ENCODE peak calls at places on chromosomes 7 and 10, in seven cellular contexts. One of them, this sample, is unnamed.

GRCh38 chr7:108335264-108335918 is 120.8 kb downstream of the NRCAM start:
- DNase-seq in transverse colon: no peak
- DNase-seq in spleen: no peak
- DNase-seq in HCT116: no peak
- DNase-seq in sigmoid colon: no peak
- DNase-seq in GM12878: no peak
- DNase-seq in stomach: no peak
- DNase-seq in this sample: no peak

GRCh38 chr10:121188005-121188404 is 336.8 kb downstream of the WDR11 start:
- DNase-seq in transverse colon: peak
- DNase-seq in spleen: no peak
- DNase-seq in HCT116: no peak
- DNase-seq in sigmoid colon: no peak
- DNase-seq in GM12878: no peak
- DNase-seq in stomach: no peak
- DNase-seq in this sample: no peak

GRCh38 chr10:132360766-132361447 is 28.9 kb downstream of the LRRC27 start:
- DNase-seq in transverse colon: no peak
- DNase-seq in spleen: peak
- DNase-seq in HCT116: no peak
- DNase-seq in sigmoid colon: peak
- DNase-seq in GM12878: no peak
- DNase-seq in stomach: no peak
- DNase-seq in this sample: peak

GRCh38 chr10:124043310-124044142 is 49.9 kb downstream of the CHST15 start:
- DNase-seq in transverse colon: peak
- DNase-seq in spleen: peak
- DNase-seq in HCT116: no peak
- DNase-seq in sigmoid colon: no peak
- DNase-seq in GM12878: peak
- DNase-seq in stomach: no peak
- DNase-seq in this sample: no peak

GRCh38 chr10:108980869-108981268 is 942.4 kb downstream of the XPNPEP1 start:
- DNase-seq in transverse colon: no peak
- DNase-seq in spleen: no peak
- DNase-seq in HCT116: no peak
- DNase-seq in sigmoid colon: no peak
- DNase-seq in GM12878: no peak
- DNase-seq in stomach: no peak
- DNase-seq in this sample: no peak

GRCh38 chr7:35405461-35405860 is 151.6 kb upstream of the TBX20 start:
- DNase-seq in transverse colon: no peak
- DNase-seq in spleen: no peak
- DNase-seq in HCT116: no peak
- DNase-seq in sigmoid colon: no peak
- DNase-seq in GM12878: no peak
- DNase-seq in stomach: no peak
- DNase-seq in this sample: no peak

GRCh38 chr7:131895541-131896173 is 339.2 kb upstream of the PODXL start:
- DNase-seq in transverse colon: no peak
- DNase-seq in spleen: no peak
- DNase-seq in HCT116: peak
- DNase-seq in sigmoid colon: no peak
- DNase-seq in GM12878: no peak
- DNase-seq in stomach: no peak
- DNase-seq in this sample: no peak

GRCh38 chr7:35241884-35242283 is 12.0 kb downstream of the TBX20 start:
- DNase-seq in transverse colon: no peak
- DNase-seq in spleen: no peak
- DNase-seq in HCT116: no peak
- DNase-seq in sigmoid colon: no peak
- DNase-seq in GM12878: no peak
- DNase-seq in stomach: no peak
- DNase-seq in this sample: no peak

GRCh38 chr10:106655165-106655564 is 509.3 kb downstream of the SORCS1 start:
- DNase-seq in transverse colon: no peak
- DNase-seq in spleen: no peak
- DNase-seq in HCT116: no peak
- DNase-seq in sigmoid colon: no peak
- DNase-seq in GM12878: no peak
- DNase-seq in stomach: no peak
- DNase-seq in this sample: no peak

GRCh38 chr10:114684822-114685209 is 26.7 kb upstream of the ABLIM1 start:
- DNase-seq in transverse colon: no peak
- DNase-seq in spleen: no peak
- DNase-seq in HCT116: no peak
- DNase-seq in sigmoid colon: no peak
- DNase-seq in GM12878: no peak
- DNase-seq in stomach: no peak
- DNase-seq in this sample: no peak

GRCh38 chr7:1637155-1637554 is 32.9 kb upstream of the ELFN1 start:
- DNase-seq in transverse colon: no peak
- DNase-seq in spleen: no peak
- DNase-seq in HCT116: no peak
- DNase-seq in sigmoid colon: no peak
- DNase-seq in GM12878: no peak
- DNase-seq in stomach: no peak
- DNase-seq in this sample: no peak

GRCh38 chr7:151249034-151249731 is 689 bp upstream of the SMARCD3 start:
- DNase-seq in transverse colon: peak
- DNase-seq in spleen: peak
- DNase-seq in HCT116: no peak
- DNase-seq in sigmoid colon: peak
- DNase-seq in GM12878: no peak
- DNase-seq in stomach: peak
- DNase-seq in this sample: peak

GRCh38 chr7:116356979-116357378 is 142.6 kb upstream of the CAV2 start:
- DNase-seq in transverse colon: no peak
- DNase-seq in spleen: no peak
- DNase-seq in HCT116: no peak
- DNase-seq in sigmoid colon: no peak
- DNase-seq in GM12878: no peak
- DNase-seq in stomach: no peak
- DNase-seq in this sample: no peak

GRCh38 chr7:2230882-2231281 is 1.9 kb downstream of the MAD1L1 start:
- DNase-seq in transverse colon: no peak
- DNase-seq in spleen: no peak
- DNase-seq in HCT116: no peak
- DNase-seq in sigmoid colon: no peak
- DNase-seq in GM12878: no peak
- DNase-seq in stomach: no peak
- DNase-seq in this sample: no peak

GRCh38 chr7:22364910-22365309 is 8.0 kb upstream of the RAPGEF5 start:
- DNase-seq in transverse colon: no peak
- DNase-seq in spleen: no peak
- DNase-seq in HCT116: no peak
- DNase-seq in sigmoid colon: no peak
- DNase-seq in GM12878: no peak
- DNase-seq in stomach: no peak
- DNase-seq in this sample: no peak

GRCh38 chr10:122263971-122264370 is 7.1 kb upstream of the BTBD16 start:
- DNase-seq in transverse colon: no peak
- DNase-seq in spleen: no peak
- DNase-seq in HCT116: no peak
- DNase-seq in sigmoid colon: peak
- DNase-seq in GM12878: no peak
- DNase-seq in stomach: no peak
- DNase-seq in this sample: peak

GRCh38 chr7:73429218-73429617 is 4.4 kb upstream of the FZD9 start:
- DNase-seq in transverse colon: no peak
- DNase-seq in spleen: peak
- DNase-seq in HCT116: no peak
- DNase-seq in sigmoid colon: no peak
- DNase-seq in GM12878: no peak
- DNase-seq in stomach: no peak
- DNase-seq in this sample: no peak

GRCh38 chr7:1714583-1715330 is 44.7 kb downstream of the ELFN1 start:
- DNase-seq in transverse colon: no peak
- DNase-seq in spleen: no peak
- DNase-seq in HCT116: no peak
- DNase-seq in sigmoid colon: no peak
- DNase-seq in GM12878: no peak
- DNase-seq in stomach: no peak
- DNase-seq in this sample: no peak

GRCh38 chr10:96834121-96834520 is 2.0 kb downstream of the LCOR start:
- DNase-seq in transverse colon: no peak
- DNase-seq in spleen: no peak
- DNase-seq in HCT116: no peak
- DNase-seq in sigmoid colon: no peak
- DNase-seq in GM12878: no peak
- DNase-seq in stomach: no peak
- DNase-seq in this sample: no peak

GRCh38 chr10:96833220-96834001 is 1.3 kb downstream of the LCOR start:
- DNase-seq in transverse colon: peak
- DNase-seq in spleen: no peak
- DNase-seq in HCT116: no peak
- DNase-seq in sigmoid colon: peak
- DNase-seq in GM12878: no peak
- DNase-seq in stomach: peak
- DNase-seq in this sample: no peak

GRCh38 chr10:96831867-96832720 is at the start of gene LCOR:
- DNase-seq in transverse colon: peak
- DNase-seq in spleen: peak
- DNase-seq in HCT116: peak
- DNase-seq in sigmoid colon: peak
- DNase-seq in GM12878: no peak
- DNase-seq in stomach: peak
- DNase-seq in this sample: peak

GRCh38 chr10:96831200-96831866 is 765 bp upstream of the LCOR start:
- DNase-seq in transverse colon: no peak
- DNase-seq in spleen: no peak
- DNase-seq in HCT116: no peak
- DNase-seq in sigmoid colon: no peak
- DNase-seq in GM12878: no peak
- DNase-seq in stomach: no peak
- DNase-seq in this sample: no peak

GRCh38 chr10:96832721-96833219 is 672 bp downstream of the LCOR start:
- DNase-seq in transverse colon: peak
- DNase-seq in spleen: peak
- DNase-seq in HCT116: peak
- DNase-seq in sigmoid colon: peak
- DNase-seq in GM12878: no peak
- DNase-seq in stomach: peak
- DNase-seq in this sample: peak
- TF ChIP-seq POLR2A in transverse colon: peak
- TF ChIP-seq POLR2A in spleen: no peak
- TF ChIP-seq POLR2A in HCT116: no peak
- TF ChIP-seq POLR2A in sigmoid colon: peak
- TF ChIP-seq POLR2A in GM12878: peak
- TF ChIP-seq POLR2A in stomach: no peak
- TF ChIP-seq POLR2A in this sample: peak

GRCh38 chr7:98284335-98285036 is 3.0 kb downstream of the BRI3 start:
- DNase-seq in transverse colon: peak
- DNase-seq in spleen: peak
- DNase-seq in HCT116: no peak
- DNase-seq in sigmoid colon: peak
- DNase-seq in GM12878: no peak
- DNase-seq in stomach: peak
- DNase-seq in this sample: peak

GRCh38 chr7:98285132-98286092 is 3.9 kb downstream of the BRI3 start:
- DNase-seq in transverse colon: no peak
- DNase-seq in spleen: no peak
- DNase-seq in HCT116: no peak
- DNase-seq in sigmoid colon: no peak
- DNase-seq in GM12878: no peak
- DNase-seq in stomach: no peak
- DNase-seq in this sample: peak

GRCh38 chr7:98287486-98287959 is 6.0 kb downstream of the BRI3 start:
- DNase-seq in transverse colon: peak
- DNase-seq in spleen: no peak
- DNase-seq in HCT116: no peak
- DNase-seq in sigmoid colon: no peak
- DNase-seq in GM12878: no peak
- DNase-seq in stomach: peak
- DNase-seq in this sample: peak

GRCh38 chr7:98286701-98287485 is 5.4 kb downstream of the BRI3 start:
- DNase-seq in transverse colon: no peak
- DNase-seq in spleen: no peak
- DNase-seq in HCT116: no peak
- DNase-seq in sigmoid colon: no peak
- DNase-seq in GM12878: no peak
- DNase-seq in stomach: peak
- DNase-seq in this sample: peak

GRCh38 chr7:98286093-98286525 is 4.6 kb downstream of the BRI3 start:
- DNase-seq in transverse colon: peak
- DNase-seq in spleen: peak
- DNase-seq in HCT116: peak
- DNase-seq in sigmoid colon: peak
- DNase-seq in GM12878: no peak
- DNase-seq in stomach: peak
- DNase-seq in this sample: peak
- TF ChIP-seq POLR2AphosphoS5 in transverse colon: peak
- TF ChIP-seq POLR2AphosphoS5 in spleen: peak
- TF ChIP-seq POLR2AphosphoS5 in HCT116: peak
- TF ChIP-seq POLR2AphosphoS5 in sigmoid colon: no peak
- TF ChIP-seq POLR2AphosphoS5 in GM12878: no peak
- TF ChIP-seq POLR2AphosphoS5 in stomach: no peak
- TF ChIP-seq POLR2AphosphoS5 in this sample: peak

GRCh38 chr10:76954838-76955237 is 682.8 kb downstream of the KCNMA1 start:
- DNase-seq in transverse colon: no peak
- DNase-seq in spleen: no peak
- DNase-seq in HCT116: no peak
- DNase-seq in sigmoid colon: no peak
- DNase-seq in GM12878: no peak
- DNase-seq in stomach: no peak
- DNase-seq in this sample: no peak
- TF ChIP-seq POLR2A in transverse colon: no peak
- TF ChIP-seq POLR2A in spleen: no peak
- TF ChIP-seq POLR2A in HCT116: no peak
- TF ChIP-seq POLR2A in sigmoid colon: no peak
- TF ChIP-seq POLR2A in GM12878: no peak
- TF ChIP-seq POLR2A in stomach: no peak
- TF ChIP-seq POLR2A in this sample: no peak

GRCh38 chr10:34256216-34256615 is 558.9 kb downstream of the PARD3 start:
- DNase-seq in transverse colon: peak
- DNase-seq in spleen: no peak
- DNase-seq in HCT116: no peak
- DNase-seq in sigmoid colon: no peak
- DNase-seq in GM12878: no peak
- DNase-seq in stomach: no peak
- DNase-seq in this sample: no peak

GRCh38 chr10:34251177-34251576 is 563.9 kb downstream of the PARD3 start:
- DNase-seq in transverse colon: no peak
- DNase-seq in spleen: no peak
- DNase-seq in HCT116: no peak
- DNase-seq in sigmoid colon: no peak
- DNase-seq in GM12878: no peak
- DNase-seq in stomach: no peak
- DNase-seq in this sample: no peak

GRCh38 chr10:34255075-34255474 is 560.0 kb downstream of the PARD3 start:
- DNase-seq in transverse colon: peak
- DNase-seq in spleen: no peak
- DNase-seq in HCT116: no peak
- DNase-seq in sigmoid colon: no peak
- DNase-seq in GM12878: no peak
- DNase-seq in stomach: no peak
- DNase-seq in this sample: no peak

GRCh38 chr10:34252111-34252510 is 563.0 kb downstream of the PARD3 start:
- DNase-seq in transverse colon: no peak
- DNase-seq in spleen: no peak
- DNase-seq in HCT116: peak
- DNase-seq in sigmoid colon: no peak
- DNase-seq in GM12878: no peak
- DNase-seq in stomach: peak
- DNase-seq in this sample: no peak

GRCh38 chr10:34254596-34254995 is 560.5 kb downstream of the PARD3 start:
- DNase-seq in transverse colon: peak
- DNase-seq in spleen: no peak
- DNase-seq in HCT116: peak
- DNase-seq in sigmoid colon: no peak
- DNase-seq in GM12878: peak
- DNase-seq in stomach: no peak
- DNase-seq in this sample: no peak
- TF ChIP-seq POLR2AphosphoS5 in transverse colon: no peak
- TF ChIP-seq POLR2AphosphoS5 in spleen: no peak
- TF ChIP-seq POLR2AphosphoS5 in HCT116: no peak
- TF ChIP-seq POLR2AphosphoS5 in sigmoid colon: no peak
- TF ChIP-seq POLR2AphosphoS5 in GM12878: no peak
- TF ChIP-seq POLR2AphosphoS5 in stomach: no peak
- TF ChIP-seq POLR2AphosphoS5 in this sample: no peak